ENCODE peak calls at places on chromosome 14, in seven cellular contexts. One of them, this sample, is unnamed.

GRCh38 chr14:89540009-89540829 is 123.2 kb upstream of the FOXN3 start:
- DNase-seq in type B pancreatic cell: no peak
- DNase-seq in GM20000: no peak
- DNase-seq in prostate gland: no peak
- DNase-seq in AG04450: no peak
- DNase-seq in endodermal cell: no peak
- DNase-seq in progenitor cell of endocrine pancreas: no peak
- DNase-seq in this sample: no peak

GRCh38 chr14:33569844-33570716 is 380.8 kb downstream of the EGLN3 start:
- DNase-seq in type B pancreatic cell: no peak
- DNase-seq in GM20000: no peak
- DNase-seq in prostate gland: no peak
- DNase-seq in AG04450: no peak
- DNase-seq in endodermal cell: no peak
- DNase-seq in progenitor cell of endocrine pancreas: no peak
- DNase-seq in this sample: no peak

GRCh38 chr14:105938055-105938863 is 411.9 kb downstream of the TMEM121 start:
- DNase-seq in type B pancreatic cell: no peak
- DNase-seq in GM20000: no peak
- DNase-seq in prostate gland: no peak
- DNase-seq in AG04450: no peak
- DNase-seq in endodermal cell: peak; percentile 13
- DNase-seq in progenitor cell of endocrine pancreas: no peak
- DNase-seq in this sample: no peak

GRCh38 chr14:102474934-102475333 is 34.6 kb downstream of the ANKRD9 start:
- DNase-seq in type B pancreatic cell: no peak
- DNase-seq in GM20000: no peak
- DNase-seq in prostate gland: peak; percentile 33
- DNase-seq in AG04450: peak; percentile 7
- DNase-seq in endodermal cell: no peak
- DNase-seq in progenitor cell of endocrine pancreas: no peak
- DNase-seq in this sample: no peak

GRCh38 chr14:55297611-55298323 is 26.5 kb downstream of the FBXO34 start:
- DNase-seq in type B pancreatic cell: no peak
- DNase-seq in GM20000: peak; percentile 65
- DNase-seq in prostate gland: peak; percentile 73
- DNase-seq in AG04450: no peak
- DNase-seq in endodermal cell: no peak
- DNase-seq in progenitor cell of endocrine pancreas: no peak
- DNase-seq in this sample: peak; percentile 49

GRCh38 chr14:30553311-30553989 is 5.5 kb upstream of the G2E3 start:
- DNase-seq in type B pancreatic cell: no peak
- DNase-seq in GM20000: no peak
- DNase-seq in prostate gland: no peak
- DNase-seq in AG04450: no peak
- DNase-seq in endodermal cell: no peak
- DNase-seq in progenitor cell of endocrine pancreas: no peak
- DNase-seq in this sample: no peak

GRCh38 chr14:54342806-54343205 is 54.0 kb upstream of the CDKN3 start:
- DNase-seq in type B pancreatic cell: no peak
- DNase-seq in GM20000: no peak
- DNase-seq in prostate gland: no peak
- DNase-seq in AG04450: no peak
- DNase-seq in endodermal cell: no peak
- DNase-seq in progenitor cell of endocrine pancreas: no peak
- DNase-seq in this sample: no peak

GRCh38 chr14:77653473-77653872 is 37.0 kb upstream of the SPTLC2 start:
- DNase-seq in type B pancreatic cell: no peak
- DNase-seq in GM20000: no peak
- DNase-seq in prostate gland: no peak
- DNase-seq in AG04450: no peak
- DNase-seq in endodermal cell: peak; percentile 82
- DNase-seq in progenitor cell of endocrine pancreas: no peak
- DNase-seq in this sample: no peak

GRCh38 chr14:51424041-51424440 is 184.0 kb downstream of the TMX1 start:
- DNase-seq in type B pancreatic cell: no peak
- DNase-seq in GM20000: no peak
- DNase-seq in prostate gland: no peak
- DNase-seq in AG04450: no peak
- DNase-seq in endodermal cell: no peak
- DNase-seq in progenitor cell of endocrine pancreas: no peak
- DNase-seq in this sample: no peak

GRCh38 chr14:52706286-52706685 is 714 bp upstream of the PSMC6 start:
- DNase-seq in type B pancreatic cell: no peak
- DNase-seq in GM20000: no peak
- DNase-seq in prostate gland: no peak
- DNase-seq in AG04450: no peak
- DNase-seq in endodermal cell: no peak
- DNase-seq in progenitor cell of endocrine pancreas: no peak
- DNase-seq in this sample: no peak

GRCh38 chr14:55438066-55438683 is 2.2 kb downstream of the TBPL2 start:
- DNase-seq in type B pancreatic cell: no peak
- DNase-seq in GM20000: peak; percentile 55
- DNase-seq in prostate gland: no peak
- DNase-seq in AG04450: peak; percentile 27
- DNase-seq in endodermal cell: peak; percentile 63
- DNase-seq in progenitor cell of endocrine pancreas: no peak
- DNase-seq in this sample: peak; percentile 51

GRCh38 chr14:89000007-89000942 is 175.8 kb downstream of the TTC8 start:
- DNase-seq in type B pancreatic cell: no peak
- DNase-seq in GM20000: no peak
- DNase-seq in prostate gland: no peak
- DNase-seq in AG04450: peak; percentile 88
- DNase-seq in endodermal cell: peak; percentile 73
- DNase-seq in progenitor cell of endocrine pancreas: no peak
- DNase-seq in this sample: no peak

GRCh38 chr14:85358136-85358785 is 171.7 kb upstream of the FLRT2 start:
- DNase-seq in type B pancreatic cell: no peak
- DNase-seq in GM20000: no peak
- DNase-seq in prostate gland: no peak
- DNase-seq in AG04450: no peak
- DNase-seq in endodermal cell: no peak
- DNase-seq in progenitor cell of endocrine pancreas: no peak
- DNase-seq in this sample: no peak

GRCh38 chr14:89899917-89900680 is 54.4 kb downstream of the EFCAB11 start:
- DNase-seq in type B pancreatic cell: no peak
- DNase-seq in GM20000: peak; percentile 42
- DNase-seq in prostate gland: no peak
- DNase-seq in AG04450: no peak
- DNase-seq in endodermal cell: no peak
- DNase-seq in progenitor cell of endocrine pancreas: no peak
- DNase-seq in this sample: peak; percentile 36

GRCh38 chr14:50425816-50426215 is 29.1 kb upstream of the CDKL1 start:
- DNase-seq in type B pancreatic cell: no peak
- DNase-seq in GM20000: no peak
- DNase-seq in prostate gland: no peak
- DNase-seq in AG04450: peak; percentile 7
- DNase-seq in endodermal cell: no peak
- DNase-seq in progenitor cell of endocrine pancreas: no peak
- DNase-seq in this sample: no peak

GRCh38 chr14:37592288-37593274 is 2.5 kb downstream of the FOXA1 start:
- DNase-seq in type B pancreatic cell: no peak
- DNase-seq in GM20000: no peak
- DNase-seq in prostate gland: no peak
- DNase-seq in AG04450: no peak
- DNase-seq in endodermal cell: peak; percentile 64
- DNase-seq in progenitor cell of endocrine pancreas: peak; percentile 33
- DNase-seq in this sample: peak; percentile 27

GRCh38 chr14:58977366-58977765 is 211.1 kb upstream of the DAAM1 start:
- DNase-seq in type B pancreatic cell: no peak
- DNase-seq in GM20000: no peak
- DNase-seq in prostate gland: no peak
- DNase-seq in AG04450: no peak
- DNase-seq in endodermal cell: no peak
- DNase-seq in progenitor cell of endocrine pancreas: no peak
- DNase-seq in this sample: no peak

GRCh38 chr14:82482345-82482744 is 948.7 kb upstream of the SEL1L start:
- DNase-seq in type B pancreatic cell: no peak
- DNase-seq in GM20000: no peak
- DNase-seq in prostate gland: no peak
- DNase-seq in AG04450: no peak
- DNase-seq in endodermal cell: no peak
- DNase-seq in progenitor cell of endocrine pancreas: no peak
- DNase-seq in this sample: no peak

GRCh38 chr14:102917469-102918211 is 4.8 kb upstream of the AMN start:
- DNase-seq in type B pancreatic cell: no peak
- DNase-seq in GM20000: peak; percentile 87
- DNase-seq in prostate gland: peak; percentile 31
- DNase-seq in AG04450: no peak
- DNase-seq in endodermal cell: peak; percentile 92
- DNase-seq in progenitor cell of endocrine pancreas: peak; percentile 42
- DNase-seq in this sample: peak; percentile 86

GRCh38 chr14:74427651-74428050 is 1.6 kb upstream of the SYNDIG1L start:
- DNase-seq in type B pancreatic cell: peak; percentile 53
- DNase-seq in GM20000: no peak
- DNase-seq in prostate gland: no peak
- DNase-seq in AG04450: no peak
- DNase-seq in endodermal cell: no peak
- DNase-seq in progenitor cell of endocrine pancreas: no peak
- DNase-seq in this sample: no peak

GRCh38 chr14:88853129-88853528 is 28.7 kb downstream of the TTC8 start:
- DNase-seq in type B pancreatic cell: no peak
- DNase-seq in GM20000: no peak
- DNase-seq in prostate gland: no peak
- DNase-seq in AG04450: no peak
- DNase-seq in endodermal cell: no peak
- DNase-seq in progenitor cell of endocrine pancreas: no peak
- DNase-seq in this sample: no peak

GRCh38 chr14:99286761-99287160 is 14.8 kb upstream of the BCL11B start:
- DNase-seq in type B pancreatic cell: no peak
- DNase-seq in GM20000: peak; percentile 57
- DNase-seq in prostate gland: no peak
- DNase-seq in AG04450: no peak
- DNase-seq in endodermal cell: no peak
- DNase-seq in progenitor cell of endocrine pancreas: no peak
- DNase-seq in this sample: no peak

GRCh38 chr14:56339855-56340701 is 221.9 kb downstream of the PELI2 start:
- DNase-seq in type B pancreatic cell: no peak
- DNase-seq in GM20000: peak; percentile 57
- DNase-seq in prostate gland: peak; percentile 46
- DNase-seq in AG04450: peak; percentile 94
- DNase-seq in endodermal cell: peak; percentile 85
- DNase-seq in progenitor cell of endocrine pancreas: peak; percentile 23
- DNase-seq in this sample: peak; percentile 44

GRCh38 chr14:90660865-90661570 is 155.2 kb downstream of the TTC7B start:
- DNase-seq in type B pancreatic cell: no peak
- DNase-seq in GM20000: no peak
- DNase-seq in prostate gland: no peak
- DNase-seq in AG04450: no peak
- DNase-seq in endodermal cell: no peak
- DNase-seq in progenitor cell of endocrine pancreas: no peak
- DNase-seq in this sample: no peak

DNA sequence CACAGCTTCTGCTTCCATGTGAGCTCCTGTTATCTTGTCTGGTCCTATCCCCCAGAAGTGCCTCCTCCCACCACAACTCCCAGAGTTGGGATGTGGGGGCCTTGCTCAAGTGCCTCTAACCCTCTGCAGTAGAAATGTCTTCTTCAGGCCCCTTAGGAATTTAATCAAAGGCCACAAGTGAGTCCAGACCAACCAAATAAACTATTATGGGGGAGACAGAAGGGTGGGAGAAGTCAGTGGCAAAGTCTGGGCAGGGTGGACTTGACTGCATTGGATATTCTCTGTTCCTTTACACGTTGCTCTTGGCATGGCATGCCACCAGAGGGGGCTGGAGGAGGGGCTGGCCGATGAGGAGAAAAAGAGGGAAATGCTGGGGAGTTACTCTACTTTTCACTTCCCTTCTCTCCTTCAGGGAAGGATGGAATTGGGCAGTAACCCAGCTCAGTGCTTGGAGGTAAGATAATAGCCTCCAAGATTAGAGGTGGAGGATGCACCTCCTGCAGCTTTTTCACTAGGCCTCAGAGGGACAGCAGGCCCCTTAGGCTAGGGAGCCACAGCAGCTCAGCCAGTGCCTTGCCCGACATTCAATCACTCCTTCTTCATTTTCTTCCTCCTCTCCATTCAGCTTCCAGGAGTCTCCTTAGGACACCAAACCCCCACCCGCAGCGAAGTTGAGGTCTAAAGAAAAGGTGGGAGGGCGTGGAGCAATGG is 1.2 kb upstream of the AP1G2 start:
- DNase-seq in type B pancreatic cell: no peak
- DNase-seq in GM20000: no peak
- DNase-seq in prostate gland: no peak
- DNase-seq in AG04450: no peak
- DNase-seq in endodermal cell: peak; percentile 85
- DNase-seq in progenitor cell of endocrine pancreas: no peak
- DNase-seq in this sample: no peak
- TF ChIP-seq CTCF in type B pancreatic cell: peak; percentile 55
- TF ChIP-seq CTCF in GM20000: peak; percentile 17
- TF ChIP-seq CTCF in prostate gland: no peak
- TF ChIP-seq CTCF in AG04450: peak; percentile 38
- TF ChIP-seq CTCF in endodermal cell: peak; percentile 78
- TF ChIP-seq CTCF in progenitor cell of endocrine pancreas: peak; percentile 52
- TF ChIP-seq CTCF in this sample: peak; percentile 49

GRCh38 chr14:22558221-22558913 is 30.7 kb downstream of the DAD1 start:
- DNase-seq in type B pancreatic cell: no peak
- DNase-seq in GM20000: no peak
- DNase-seq in prostate gland: no peak
- DNase-seq in AG04450: no peak
- DNase-seq in endodermal cell: peak; percentile 84
- DNase-seq in progenitor cell of endocrine pancreas: no peak
- DNase-seq in this sample: no peak
- TF ChIP-seq CTCF in type B pancreatic cell: peak; percentile 12
- TF ChIP-seq CTCF in GM20000: no peak
- TF ChIP-seq CTCF in prostate gland: no peak
- TF ChIP-seq CTCF in AG04450: peak; percentile 18
- TF ChIP-seq CTCF in endodermal cell: peak; percentile 79
- TF ChIP-seq CTCF in progenitor cell of endocrine pancreas: peak; percentile 31
- TF ChIP-seq CTCF in this sample: no peak

GRCh38 chr14:26993541-26993940 is 395.7 kb upstream of the NOVA1 start:
- DNase-seq in type B pancreatic cell: no peak
- DNase-seq in GM20000: no peak
- DNase-seq in prostate gland: no peak
- DNase-seq in AG04450: no peak
- DNase-seq in endodermal cell: no peak
- DNase-seq in progenitor cell of endocrine pancreas: no peak
- DNase-seq in this sample: no peak

GRCh38 chr14:26995301-26995700 is 397.5 kb upstream of the NOVA1 start:
- DNase-seq in type B pancreatic cell: no peak
- DNase-seq in GM20000: no peak
- DNase-seq in prostate gland: no peak
- DNase-seq in AG04450: no peak
- DNase-seq in endodermal cell: no peak
- DNase-seq in progenitor cell of endocrine pancreas: no peak
- DNase-seq in this sample: no peak

GRCh38 chr14:26987734-26988363 is 390.0 kb upstream of the NOVA1 start:
- DNase-seq in type B pancreatic cell: no peak
- DNase-seq in GM20000: no peak
- DNase-seq in prostate gland: no peak
- DNase-seq in AG04450: no peak
- DNase-seq in endodermal cell: no peak
- DNase-seq in progenitor cell of endocrine pancreas: no peak
- DNase-seq in this sample: no peak

GRCh38 chr14:26992403-26993115 is 394.7 kb upstream of the NOVA1 start:
- DNase-seq in type B pancreatic cell: no peak
- DNase-seq in GM20000: no peak
- DNase-seq in prostate gland: no peak
- DNase-seq in AG04450: no peak
- DNase-seq in endodermal cell: no peak
- DNase-seq in progenitor cell of endocrine pancreas: no peak
- DNase-seq in this sample: no peak
- TF ChIP-seq CTCF in type B pancreatic cell: no peak
- TF ChIP-seq CTCF in GM20000: no peak
- TF ChIP-seq CTCF in prostate gland: no peak
- TF ChIP-seq CTCF in AG04450: no peak
- TF ChIP-seq CTCF in endodermal cell: no peak
- TF ChIP-seq CTCF in progenitor cell of endocrine pancreas: no peak
- TF ChIP-seq CTCF in this sample: no peak

GRCh38 chr14:22653012-22653621 is 9.0 kb upstream of the OR6J1 start:
- DNase-seq in type B pancreatic cell: no peak
- DNase-seq in GM20000: peak; percentile 68
- DNase-seq in prostate gland: peak; percentile 59
- DNase-seq in AG04450: peak; percentile 57
- DNase-seq in endodermal cell: peak; percentile 94
- DNase-seq in progenitor cell of endocrine pancreas: peak; percentile 51
- DNase-seq in this sample: peak; percentile 55
- TF ChIP-seq CTCF in type B pancreatic cell: peak; percentile 78
- TF ChIP-seq CTCF in GM20000: peak; percentile 84
- TF ChIP-seq CTCF in prostate gland: peak; percentile 81
- TF ChIP-seq CTCF in AG04450: peak; percentile 98
- TF ChIP-seq CTCF in endodermal cell: peak; percentile 90
- TF ChIP-seq CTCF in progenitor cell of endocrine pancreas: peak; percentile 75
- TF ChIP-seq CTCF in this sample: peak; percentile 81

This sample was measured in GM13977.